ENCODE peak calls at places on chromosomes 6 and 20, in four cellular contexts. N is GM12878, O is HepG2, I is K562. P is an unnamed sample.

GRCh38 chr20:63628246-63628975 is 1.5 kb upstream of the GMEB2 start:
- DNase-seq in I (peak; percentile 91), O (peak; percentile 88), N (peak; percentile 65), P (peak; percentile 70)

GRCh38 chr6:46983007-46983411 is 59.1 kb downstream of the ADGRF1 start:
- DNase-seq in I (no peak), N (no peak), O (no peak), P (no peak)

GRCh38 chr20:62352402-62353288 is 14.5 kb downstream of the LAMA5 start:
- DNase-seq in I (no peak), N (no peak), O (no peak), P (peak; percentile 92)

GRCh38 chr6:1842334-1842733 is 232.6 kb downstream of the FOXC1 start:
- DNase-seq in I (no peak), O (no peak), N (no peak), P (no peak)

GRCh38 chr20:62723351-62723750 is 14.7 kb downstream of the NTSR1 start:
- DNase-seq in O (no peak), N (no peak), I (no peak), P (no peak)

GRCh38 chr20:58271596-58272460 is 37.7 kb upstream of the RAB22A start:
- DNase-seq in I (no peak), O (no peak), N (no peak), P (peak; percentile 50)

GRCh38 chr6:122007366-122007765 is 392.1 kb upstream of the HSF2 start:
- DNase-seq in I (no peak), N (no peak), O (no peak), P (peak; percentile 3)

GRCh38 chr6:140174509-140174908 is 800.1 kb upstream of the CITED2 start:
- DNase-seq in I (no peak), O (no peak), N (no peak), P (no peak)

GRCh38 chr20:57396638-57397003 is 5.4 kb downstream of the RBM38 start:
- DNase-seq in O (no peak), N (no peak), I (no peak), P (no peak)

GRCh38 chr6:84035484-84035883 is 1.9 kb downstream of the MRAP2 start:
- DNase-seq in N (no peak), O (no peak), I (no peak), P (peak; percentile 57)

GRCh38 chr20:57417830-57418780 is 26.9 kb downstream of the RBM38 start:
- DNase-seq in N (no peak), I (peak; percentile 87), O (no peak), P (no peak)

GRCh38 chr20:4135385-4136077 is 120.2 kb upstream of the RNF24 start:
- DNase-seq in I (peak; percentile 58), O (peak; percentile 99), N (no peak), P (no peak)

GRCh38 chr6:118469468-118469867 is 78.6 kb upstream of the PLN start:
- DNase-seq in I (no peak), O (peak; percentile 44), N (no peak), P (no peak)

GRCh38 chr6:166540631-166541331 is 45.7 kb downstream of the RAMACL start:
- DNase-seq in N (peak; percentile 66), O (no peak), I (peak; percentile 18), P (no peak)

GRCh38 chr6:1594495-1595200 is 15.1 kb upstream of the FOXC1 start:
- DNase-seq in I (no peak), N (no peak), O (no peak), P (peak; percentile 43)

GRCh38 chr6:153145591-153145990 is 14.5 kb upstream of the RGS17 start:
- DNase-seq in O (no peak), I (no peak), N (no peak), P (no peak)

GRCh38 chr6:43467752-43468151 is 9.6 kb upstream of the TJAP1 start:
- DNase-seq in N (no peak), I (no peak), O (no peak), P (no peak)

GRCh38 chr6:108635505-108636226 is 74.9 kb downstream of the FOXO3 start:
- DNase-seq in O (no peak), I (peak; percentile 44), N (no peak), P (no peak)

GRCh38 chr6:3337521-3338350 is 79.0 kb downstream of the PSMG4 start:
- DNase-seq in N (no peak), I (peak; percentile 86), O (peak; percentile 58), P (no peak)

GRCh38 chr6:169881398-169881797 is 130.0 kb downstream of the ERMARD start:
- DNase-seq in N (no peak), I (no peak), O (no peak), P (peak; percentile 0)

GRCh38 chr20:62522748-62523396 is 47.1 kb upstream of the GATA5 start:
- DNase-seq in I (peak; percentile 34), N (no peak), O (no peak), P (peak; percentile 76)

GRCh38 chr20:59672576-59672975 is 68.2 kb downstream of the PHACTR3 start:
- DNase-seq in I (no peak), O (no peak), N (no peak), P (no peak)

DNA sequence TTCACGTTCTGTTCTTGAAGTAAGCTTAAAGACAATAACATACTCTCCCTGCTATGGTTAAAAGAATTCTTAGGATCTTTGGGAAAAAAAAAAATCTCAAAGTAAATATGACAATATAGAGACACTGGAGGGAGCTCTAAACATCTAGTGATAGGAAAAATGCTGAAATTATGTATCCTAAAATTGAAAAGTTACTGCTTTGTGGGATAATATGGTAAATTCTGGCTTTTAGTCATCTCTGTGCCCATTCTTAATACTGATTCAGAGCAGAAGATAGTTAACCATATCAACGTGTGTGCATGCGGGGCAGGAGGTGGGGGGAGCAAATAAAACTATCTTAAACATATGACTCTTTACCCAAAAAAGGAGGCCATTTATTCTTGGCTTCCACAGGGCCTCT is 165.4 kb downstream of the GMPR start:
- DNase-seq in N (no peak), O (no peak), I (no peak), P (no peak)
- TF ChIP-seq MAX in N (no peak), O (no peak), I (no peak), P (no peak)

GRCh38 chr6:148147431-148147830 is 195.2 kb upstream of the SASH1 start:
- DNase-seq in N (no peak), I (no peak), O (no peak), P (no peak)

GRCh38 chr6:148142821-148143220 is 199.8 kb upstream of the SASH1 start:
- DNase-seq in I (no peak), O (no peak), N (no peak), P (no peak)

GRCh38 chr6:148144917-148145521 is 197.6 kb upstream of the SASH1 start:
- DNase-seq in O (peak; percentile 64), I (peak; percentile 88), N (no peak), P (peak; percentile 32)

GRCh38 chr6:148143771-148144170 is 198.9 kb upstream of the SASH1 start:
- DNase-seq in N (no peak), O (no peak), I (no peak), P (no peak)

DNA sequence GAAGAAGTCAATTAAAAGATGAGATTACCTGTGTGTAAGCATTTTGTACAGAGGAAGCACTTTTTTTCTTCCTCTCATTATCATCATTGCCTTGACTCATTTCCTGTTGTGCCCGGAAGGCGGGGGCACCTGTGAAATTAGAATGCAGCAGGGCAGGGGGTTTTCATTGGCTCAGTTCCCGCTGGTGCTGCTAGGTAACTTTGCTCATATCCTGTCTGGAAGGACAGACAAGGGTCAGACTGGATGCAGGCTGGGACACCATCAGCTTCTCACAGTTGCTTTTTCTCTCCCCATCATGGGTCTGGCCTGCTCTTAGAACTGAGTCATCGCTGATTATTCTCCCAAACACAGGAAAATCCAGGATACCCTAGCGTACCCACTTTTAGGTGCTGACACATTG is 195.9 kb upstream of the SASH1 start:
- DNase-seq in I (no peak), N (no peak), O (no peak), P (no peak)
- TF ChIP-seq SMC3 in I (no peak), N (no peak), O (no peak), P (no peak)

DNA sequence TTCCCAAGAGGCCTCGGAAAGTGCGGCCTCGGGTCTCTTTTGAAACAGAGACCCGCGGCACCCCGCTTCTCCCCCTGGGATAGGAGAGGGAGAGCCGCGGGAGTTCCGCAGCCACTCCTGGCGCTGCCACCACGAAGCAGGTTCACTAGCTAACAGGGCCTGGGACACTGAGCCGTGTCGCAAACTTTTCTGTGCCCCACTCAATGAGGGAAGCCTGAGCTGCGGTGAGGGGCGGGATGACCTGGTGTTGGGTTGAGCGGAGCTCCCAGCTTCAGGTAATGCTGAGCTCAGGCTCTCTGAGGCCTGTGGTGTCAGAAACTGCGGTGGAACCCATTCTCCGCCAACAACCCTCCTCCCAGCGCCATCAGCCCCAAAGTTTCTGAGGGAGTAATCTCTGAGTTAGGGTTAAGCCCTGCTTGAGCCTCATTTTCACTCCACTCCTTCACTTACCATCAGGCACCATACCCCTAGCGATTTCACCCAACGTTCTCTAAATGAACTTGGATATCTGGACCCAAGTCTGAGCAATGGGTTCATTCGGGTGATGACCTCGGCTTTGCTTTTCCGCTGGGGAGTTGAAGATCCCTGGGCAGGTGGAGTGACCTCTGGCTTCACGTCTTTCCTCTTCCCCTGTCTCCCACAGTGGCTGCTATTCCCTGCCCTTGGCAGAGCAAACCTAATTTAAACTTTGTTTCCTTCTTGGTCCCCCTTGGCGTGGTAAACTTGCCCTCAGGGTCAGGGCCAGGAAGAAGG is 7.6 kb upstream of the TFAP2A start:
- DNase-seq in N (no peak), I (no peak), O (no peak), P (no peak)
- TF ChIP-seq JUND in N (no peak), I (no peak), O (no peak), P (no peak)

DNA sequence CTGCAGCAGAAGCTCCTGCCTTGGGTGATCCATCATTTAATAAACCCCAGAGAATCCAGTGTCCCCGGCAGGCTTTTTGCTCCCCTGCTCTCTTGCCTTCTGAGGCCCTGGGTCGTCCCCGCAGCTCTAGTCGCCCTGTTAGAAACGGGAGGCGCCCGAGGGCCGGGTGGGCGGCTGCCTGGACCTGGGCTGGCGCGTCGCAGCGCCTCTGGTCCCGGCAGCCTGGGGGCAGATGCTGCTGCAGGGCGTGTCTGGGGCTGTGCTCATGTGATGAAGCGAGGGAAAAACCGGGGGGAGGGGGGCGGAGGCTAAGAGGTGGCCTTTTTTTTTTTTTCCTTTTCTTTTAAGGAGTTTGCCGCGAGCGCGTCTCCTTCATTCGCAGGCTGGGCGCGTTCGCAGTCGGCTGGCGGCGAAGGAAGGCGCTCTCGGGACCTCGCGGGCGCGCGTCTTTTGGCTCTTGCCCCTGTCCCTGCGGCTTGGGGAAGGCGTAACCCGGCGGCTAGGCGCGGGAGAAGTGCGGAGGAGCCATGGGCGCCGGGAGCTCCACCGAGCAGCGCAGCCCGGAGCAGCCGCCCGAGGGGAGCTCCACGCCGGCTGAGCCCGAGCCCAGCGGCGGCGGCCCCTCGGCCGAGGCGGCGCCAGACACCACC is 394 bp downstream of the AKAP12 start:
- DNase-seq in I (peak; percentile 76), N (no peak), O (no peak), P (peak; percentile 84)
- TF ChIP-seq MAX in I (peak; percentile 16), N (no peak), O (no peak), P (peak; percentile 61)

GRCh38 chr6:41376176-41376575 is 40.8 kb downstream of the NCR2 start:
- DNase-seq in O (no peak), N (no peak), I (no peak), P (no peak)
- TF ChIP-seq SMC3 in O (no peak), N (no peak), I (no peak), P (no peak)

GRCh38 chr6:144583614-144583954 is 298.4 kb downstream of the UTRN start:
- DNase-seq in I (no peak), N (no peak), O (no peak), P (no peak)
- TF ChIP-seq JUND in I (no peak), N (no peak), O (no peak), P (no peak)